ENCODE peak calls at places on chromosomes 3 and 15, in four cellular contexts. One of them, this sample, is unnamed. For H3K27me3, the result is how much of the 10 kb centered on the place peaks cover.

GRCh38 chr3:30538787-30539186 is 67.6 kb upstream of the TGFBR2 start:
- DNase-seq in HCT116: peak
- DNase-seq in transverse colon: no peak
- DNase-seq in IMR-90: peak
- DNase-seq in this sample: no peak

GRCh38 chr3:197555281-197556261 is at the start of gene BDH1:
- DNase-seq in IMR-90: no peak
- DNase-seq in HCT116: no peak
- DNase-seq in transverse colon: peak
- DNase-seq in this sample: peak

GRCh38 chr15:43769584-43770228 is 7.1 kb downstream of the ELL3 start:
- DNase-seq in transverse colon: peak
- DNase-seq in IMR-90: peak
- DNase-seq in HCT116: no peak
- DNase-seq in this sample: peak

GRCh38 chr15:70526221-70526973 is 237.0 kb downstream of the UACA start:
- DNase-seq in HCT116: peak
- DNase-seq in transverse colon: peak
- DNase-seq in IMR-90: peak
- DNase-seq in this sample: no peak

GRCh38 chr3:72174890-72175289 is 389.9 kb upstream of the PROK2 start:
- DNase-seq in IMR-90: no peak
- DNase-seq in HCT116: no peak
- DNase-seq in transverse colon: no peak
- DNase-seq in this sample: no peak

GRCh38 chr15:23690450-23690852 is 3.3 kb upstream of the NDN start:
- DNase-seq in IMR-90: peak
- DNase-seq in transverse colon: peak
- DNase-seq in HCT116: no peak
- DNase-seq in this sample: peak

GRCh38 chr3:48476426-48477053 is 27.4 kb downstream of the SHISA5 start:
- DNase-seq in transverse colon: no peak
- DNase-seq in IMR-90: no peak
- DNase-seq in HCT116: no peak
- DNase-seq in this sample: no peak

GRCh38 chr3:64049136-64049535 is 25.8 kb upstream of the PSMD6 start:
- DNase-seq in transverse colon: no peak
- DNase-seq in HCT116: no peak
- DNase-seq in IMR-90: peak
- DNase-seq in this sample: no peak

GRCh38 chr3:170429050-170429449 is 10.4 kb downstream of the CLDN11 start:
- DNase-seq in HCT116: peak
- DNase-seq in transverse colon: no peak
- DNase-seq in IMR-90: no peak
- DNase-seq in this sample: no peak

GRCh38 chr3:70531063-70531657 is 218.7 kb upstream of the MDFIC2 start:
- DNase-seq in IMR-90: peak
- DNase-seq in transverse colon: no peak
- DNase-seq in HCT116: no peak
- DNase-seq in this sample: no peak

GRCh38 chr15:87269566-87269965 is 987.0 kb downstream of the NTRK3 start:
- DNase-seq in transverse colon: no peak
- DNase-seq in IMR-90: no peak
- DNase-seq in HCT116: no peak
- DNase-seq in this sample: no peak

GRCh38 chr15:25052191-25052999 is 97.6 kb downstream of the SNRPN start:
- DNase-seq in transverse colon: no peak
- DNase-seq in HCT116: no peak
- DNase-seq in IMR-90: no peak
- DNase-seq in this sample: no peak

GRCh38 chr15:89829616-89830440 is 15.2 kb upstream of the ANPEP start:
- DNase-seq in transverse colon: no peak
- DNase-seq in IMR-90: no peak
- DNase-seq in HCT116: no peak
- DNase-seq in this sample: no peak

GRCh38 chr15:66007663-66008262 is 138.5 kb downstream of the RAB11A start:
- DNase-seq in HCT116: no peak
- DNase-seq in transverse colon: no peak
- DNase-seq in IMR-90: no peak
- DNase-seq in this sample: no peak

GRCh38 chr15:85730001-85730820 is 64.5 kb downstream of the KLHL25 start:
- DNase-seq in HCT116: peak
- DNase-seq in transverse colon: no peak
- DNase-seq in IMR-90: peak
- DNase-seq in this sample: peak

GRCh38 chr3:66038726-66039589 is at the start of gene MAGI1:
- DNase-seq in transverse colon: peak
- DNase-seq in HCT116: peak
- DNase-seq in IMR-90: peak
- DNase-seq in this sample: peak

GRCh38 chr15:22895465-22896190 is 57.2 kb downstream of the NIPA2 start:
- DNase-seq in HCT116: peak
- DNase-seq in transverse colon: peak
- DNase-seq in IMR-90: peak
- DNase-seq in this sample: no peak

GRCh38 chr3:35141406-35141805 is 497.9 kb upstream of the ARPP21 start:
- DNase-seq in HCT116: no peak
- DNase-seq in IMR-90: no peak
- DNase-seq in transverse colon: no peak
- DNase-seq in this sample: no peak

GRCh38 chr3:148866261-148866660 is 1.2 kb downstream of the CPA3 start:
- DNase-seq in HCT116: no peak
- DNase-seq in transverse colon: no peak
- DNase-seq in IMR-90: peak
- DNase-seq in this sample: no peak

GRCh38 chr15:34987623-34987981 is 485 bp downstream of the ZNF770 start:
- DNase-seq in HCT116: no peak
- DNase-seq in IMR-90: no peak
- DNase-seq in transverse colon: no peak
- DNase-seq in this sample: peak

GRCh38 chr3:71127463-71128243 is 455.9 kb downstream of the FOXP1 start:
- DNase-seq in transverse colon: no peak
- DNase-seq in HCT116: no peak
- DNase-seq in IMR-90: peak
- DNase-seq in this sample: peak

GRCh38 chr3:193014961-193015360 is 97.3 kb upstream of the MB21D2 start:
- DNase-seq in IMR-90: no peak
- DNase-seq in transverse colon: no peak
- DNase-seq in HCT116: no peak
- DNase-seq in this sample: no peak

GRCh38 chr3:122000936-122001605 is 21.0 kb downstream of the ILDR1 start:
- DNase-seq in IMR-90: no peak
- DNase-seq in transverse colon: no peak
- DNase-seq in HCT116: no peak
- DNase-seq in this sample: no peak

GRCh38 chr3:146382386-146382785 is 87.0 kb downstream of the PLSCR2 start:
- DNase-seq in HCT116: peak
- DNase-seq in transverse colon: peak
- DNase-seq in IMR-90: peak
- DNase-seq in this sample: no peak

GRCh38 chr3:116863270-116863770 is 153.7 kb downstream of the TUSC7 start:
- DNase-seq in HCT116: no peak
- DNase-seq in IMR-90: peak
- DNase-seq in transverse colon: no peak
- DNase-seq in this sample: no peak

GRCh38 chr3:42014949-42015533 is 53.1 kb upstream of the ULK4 start:
- DNase-seq in HCT116: no peak
- DNase-seq in IMR-90: no peak
- DNase-seq in transverse colon: peak
- DNase-seq in this sample: peak

GRCh38 chr3:165748094-165748493 is 89.1 kb downstream of the BCHE start:
- DNase-seq in HCT116: no peak
- DNase-seq in transverse colon: no peak
- DNase-seq in IMR-90: no peak
- DNase-seq in this sample: no peak

GRCh38 chr3:15638193-15638890 is 36.8 kb downstream of the BTD start:
- DNase-seq in IMR-90: peak
- DNase-seq in transverse colon: peak
- DNase-seq in HCT116: no peak
- DNase-seq in this sample: no peak

GRCh38 chr3:15634671-15635661 is 33.4 kb downstream of the BTD start:
- DNase-seq in transverse colon: peak
- DNase-seq in IMR-90: peak
- DNase-seq in HCT116: no peak
- DNase-seq in this sample: peak

GRCh38 chr3:15638891-15639262 is 37.3 kb downstream of the BTD start:
- DNase-seq in transverse colon: no peak
- DNase-seq in IMR-90: no peak
- DNase-seq in HCT116: no peak
- DNase-seq in this sample: no peak

GRCh38 chr3:15636028-15636709 is 34.6 kb downstream of the BTD start:
- DNase-seq in HCT116: peak
- DNase-seq in IMR-90: peak
- DNase-seq in transverse colon: no peak
- DNase-seq in this sample: no peak

DNA sequence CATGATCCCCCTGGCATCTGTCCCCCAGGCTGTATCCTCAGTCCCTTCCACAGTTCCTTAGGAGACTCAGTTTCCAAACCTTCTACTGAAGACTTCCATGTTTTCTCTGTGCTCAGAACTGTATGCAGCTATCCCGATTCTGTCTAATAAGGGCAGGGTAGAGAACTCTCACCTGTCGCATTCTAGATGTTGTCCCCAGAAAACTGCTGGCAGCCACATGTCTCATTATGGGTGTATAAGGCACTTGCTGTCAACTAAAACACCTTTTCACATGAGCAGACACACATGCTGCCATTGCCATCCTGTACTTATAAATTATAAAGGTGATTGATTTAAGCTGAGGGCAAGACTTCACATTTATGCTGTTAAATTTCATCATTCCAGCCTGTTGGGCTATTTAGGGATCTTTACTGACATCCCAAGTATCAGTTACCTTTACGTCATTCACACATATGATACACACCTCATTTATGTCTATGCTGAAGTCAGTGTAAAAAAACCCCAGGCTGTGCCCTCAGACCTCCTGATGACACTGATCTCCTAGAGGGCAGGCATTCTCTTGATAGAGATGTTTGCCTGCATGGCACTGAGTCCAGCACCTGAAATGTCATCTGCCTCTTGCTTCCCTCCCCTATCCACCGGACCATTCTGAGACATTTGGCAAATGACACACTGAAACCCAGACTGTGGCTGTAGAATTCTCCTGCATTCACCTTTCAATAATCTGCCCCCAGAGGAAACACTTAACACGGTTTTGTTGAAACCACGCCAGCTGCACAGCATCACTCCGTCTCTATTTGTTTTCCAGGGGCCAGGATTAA is 35.8 kb downstream of the BTD start:
- DNase-seq in HCT116: no peak
- DNase-seq in IMR-90: no peak
- DNase-seq in transverse colon: no peak
- DNase-seq in this sample: no peak
- TF ChIP-seq POLR2A in HCT116: no peak
- TF ChIP-seq POLR2A in IMR-90: no peak
- TF ChIP-seq POLR2A in transverse colon: no peak
- TF ChIP-seq POLR2A in this sample: no peak

DNA sequence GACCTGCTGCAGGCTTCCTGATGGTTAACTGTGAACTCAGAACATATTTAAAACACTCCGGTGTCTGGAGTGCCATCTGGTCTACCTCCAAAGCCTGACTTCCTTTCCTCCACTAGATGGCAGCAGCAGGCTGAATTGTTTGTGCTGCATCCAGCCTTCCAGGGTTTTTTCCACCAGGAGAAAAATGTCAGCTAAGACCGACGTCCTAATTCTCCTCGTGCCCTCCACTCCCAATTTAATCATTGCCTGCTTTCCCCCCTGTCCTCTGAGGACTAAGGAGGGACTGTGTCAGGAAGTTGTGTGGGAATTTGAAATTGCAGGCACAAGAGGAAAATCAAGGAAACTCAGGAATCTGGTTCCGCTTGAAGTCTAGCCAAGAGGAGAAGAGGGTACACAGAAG is 165.2 kb upstream of the UMPS start:
- DNase-seq in transverse colon: peak
- DNase-seq in HCT116: peak
- DNase-seq in IMR-90: peak
- DNase-seq in this sample: peak
- H3K27ac ChIP-seq in transverse colon: no peak
- H3K27ac ChIP-seq in HCT116: no peak
- H3K27ac ChIP-seq in IMR-90: no peak
- H3K27ac ChIP-seq in this sample: no peak

GRCh38 chr3:57169106-57169505 is 4.0 kb upstream of the IL17RD start:
- DNase-seq in HCT116: no peak
- DNase-seq in IMR-90: no peak
- DNase-seq in transverse colon: no peak
- DNase-seq in this sample: no peak

GRCh38 chr3:57164606-57165573 is at the start of gene IL17RD:
- DNase-seq in IMR-90: peak
- DNase-seq in transverse colon: peak
- DNase-seq in HCT116: peak
- DNase-seq in this sample: peak

GRCh38 chr3:57165637-57166036 is 484 bp upstream of the IL17RD start:
- DNase-seq in HCT116: no peak
- DNase-seq in transverse colon: no peak
- DNase-seq in IMR-90: no peak
- DNase-seq in this sample: no peak

GRCh38 chr3:57168151-57168550 is 3.0 kb upstream of the IL17RD start:
- DNase-seq in HCT116: no peak
- DNase-seq in transverse colon: no peak
- DNase-seq in IMR-90: no peak
- DNase-seq in this sample: no peak

DNA sequence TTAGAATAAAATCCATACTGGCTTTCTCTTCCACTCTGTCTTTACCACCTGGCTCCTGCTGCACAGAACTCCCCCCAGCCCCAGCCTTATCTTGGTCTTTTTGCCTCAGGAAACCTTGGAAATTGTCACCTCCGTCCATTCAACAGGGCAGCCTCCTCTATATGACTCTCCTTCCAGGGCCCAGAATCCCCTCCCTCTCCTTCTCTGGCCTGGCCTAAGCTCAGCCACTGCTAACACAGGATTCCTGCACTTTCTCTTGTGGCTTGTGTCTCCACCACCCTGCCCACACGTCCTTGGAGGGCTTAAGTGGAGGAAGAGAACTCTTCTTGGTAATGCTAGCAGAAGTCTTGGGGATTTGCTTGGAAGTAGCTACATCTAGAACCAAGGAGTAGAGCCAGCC is 1.5 kb upstream of the IL17RD start:
- DNase-seq in HCT116: no peak
- DNase-seq in IMR-90: no peak
- DNase-seq in transverse colon: no peak
- DNase-seq in this sample: no peak
- H3K27me3 ChIP-seq in HCT116: under half
- H3K27me3 ChIP-seq in IMR-90: under half
- H3K27me3 ChIP-seq in transverse colon: under half
- H3K27me3 ChIP-seq in this sample: under half

GRCh38 chr15:74035121-74035829 is 40.8 kb downstream of the PML start:
- DNase-seq in HCT116: no peak
- DNase-seq in transverse colon: no peak
- DNase-seq in IMR-90: no peak
- DNase-seq in this sample: no peak

GRCh38 chr15:74038707-74039655 is 43.4 kb downstream of the GOLGA6A start:
- DNase-seq in HCT116: no peak
- DNase-seq in transverse colon: no peak
- DNase-seq in IMR-90: peak
- DNase-seq in this sample: no peak

GRCh38 chr15:74034206-74034755 is 39.8 kb downstream of the PML start:
- DNase-seq in HCT116: no peak
- DNase-seq in transverse colon: no peak
- DNase-seq in IMR-90: no peak
- DNase-seq in this sample: no peak

GRCh38 chr15:74037171-74038117 is 42.9 kb downstream of the PML start:
- DNase-seq in transverse colon: no peak
- DNase-seq in HCT116: no peak
- DNase-seq in IMR-90: no peak
- DNase-seq in this sample: no peak

GRCh38 chr15:74036271-74037170 is 42.0 kb downstream of the PML start:
- DNase-seq in HCT116: peak
- DNase-seq in transverse colon: peak
- DNase-seq in IMR-90: peak
- DNase-seq in this sample: peak
- TF ChIP-seq POLR2A in HCT116: no peak
- TF ChIP-seq POLR2A in transverse colon: no peak
- TF ChIP-seq POLR2A in IMR-90: no peak
- TF ChIP-seq POLR2A in this sample: no peak

This sample was measured in testis.